ENCODE peak calls at places on chromosomes 16 and 17, in four cellular contexts. X is A549, M is dorsolateral prefrontal cortex, Q is tibial nerve. T is an unnamed sample.
A peak's percentile ranks its signal among the peaks of the same experiment; 100 is the strongest.

GRCh38 chr16:89973654-89974335 is 25.2 kb downstream of the DEF8 start:
- DNase-seq in X (no peak), M (no peak), Q (no peak), T (no peak)

GRCh38 chr17:64083571-64084085 is 46.3 kb downstream of the ERN1 start:
- DNase-seq in X (no peak), M (no peak), Q (no peak), T (no peak)

GRCh38 chr16:18803569-18804462 is 2.5 kb upstream of the ARL6IP1 start:
- DNase-seq in X (no peak), M (no peak), Q (no peak), T (no peak)

GRCh38 chr17:64320613-64321553 is 57.8 kb upstream of the TEX2 start:
- DNase-seq in X (peak; percentile 89), M (peak; percentile 71), Q (peak; percentile 25), T (peak; percentile 79)

GRCh38 chr16:5903153-5903552 is 805.6 kb upstream of the EEF2KMT start:
- DNase-seq in X (no peak), M (no peak), Q (no peak), T (no peak)

GRCh38 chr17:63774141-63774981 is at the start of gene DDX42:
- DNase-seq in X (peak; percentile 77), M (peak; percentile 85), Q (peak; percentile 76), T (peak; percentile 91)

GRCh38 chr16:82016268-82016667 is 5.0 kb upstream of the SDR42E1 start:
- DNase-seq in X (peak; percentile 35), M (no peak), Q (no peak), T (no peak)

GRCh38 chr16:84647830-84648594 is at the start of gene KLHL36:
- DNase-seq in X (peak; percentile 46), M (peak; percentile 66), Q (peak; percentile 30), T (peak; percentile 46)

GRCh38 chr16:80459331-80459777 is 81.4 kb upstream of the DYNLRB2 start:
- DNase-seq in X (no peak), M (no peak), Q (peak; percentile 18), T (no peak)

GRCh38 chr16:57304169-57305061 is 19.9 kb upstream of the PLLP start:
- DNase-seq in X (peak; percentile 90), M (no peak), Q (no peak), T (peak; percentile 76)

GRCh38 chr17:68600123-68600880 is 865 bp downstream of the FAM20A start:
- DNase-seq in X (peak; percentile 28), M (no peak), Q (no peak), T (peak; percentile 56)

GRCh38 chr16:81445143-81445922 is 725 bp downstream of the CMIP start:
- DNase-seq in X (no peak), M (peak; percentile 39), Q (no peak), T (no peak)

GRCh38 chr17:48457080-48457836 is 27.2 kb upstream of the SKAP1 start:
- DNase-seq in X (peak; percentile 75), M (no peak), Q (no peak), T (peak; percentile 61)

GRCh38 chr17:16969931-16970906 is 1.7 kb downstream of the TNFRSF13B start:
- DNase-seq in X (no peak), M (no peak), Q (no peak), T (no peak)

GRCh38 chr16:89711601-89712475 is 8.9 kb downstream of the VPS9D1 start:
- DNase-seq in X (peak; percentile 81), M (no peak), Q (no peak), T (peak; percentile 46)

GRCh38 chr17:7837375-7838290 is 3.6 kb downstream of the KDM6B start:
- DNase-seq in X (no peak), M (no peak), Q (no peak), T (no peak)

GRCh38 chr16:89346869-89347268 is 129.4 kb downstream of the ZNF778 start:
- DNase-seq in X (no peak), M (no peak), Q (no peak), T (no peak)

GRCh38 chr17:19242926-19243325 is 5.8 kb downstream of the EPN2 start:
- DNase-seq in X (no peak), M (no peak), Q (no peak), T (no peak)
- H3K4me3 ChIP-seq in X (no peak overlapping the region), M (no peak overlapping the region), Q (no peak overlapping the region), T (no peak overlapping the region)

GRCh38 chr16:2675021-2675420 is 7.3 kb upstream of the KCTD5 start:
- DNase-seq in X (no peak), M (no peak), Q (no peak), T (no peak)

GRCh38 chr16:2671741-2672140 is 10.6 kb upstream of the KCTD5 start:
- DNase-seq in X (no peak), M (no peak), Q (no peak), T (no peak)

GRCh38 chr16:2675714-2676113 is 6.6 kb upstream of the KCTD5 start:
- DNase-seq in X (no peak), M (no peak), Q (no peak), T (no peak)

GRCh38 chr16:2673066-2673999 is 9.0 kb upstream of the KCTD5 start:
- DNase-seq in X (peak; percentile 96), M (peak; percentile 96), Q (peak; percentile 89), T (peak; percentile 95)
- TF ChIP-seq CTCF in X (no peak), M (no peak), Q (no peak), T (no peak)

DNA sequence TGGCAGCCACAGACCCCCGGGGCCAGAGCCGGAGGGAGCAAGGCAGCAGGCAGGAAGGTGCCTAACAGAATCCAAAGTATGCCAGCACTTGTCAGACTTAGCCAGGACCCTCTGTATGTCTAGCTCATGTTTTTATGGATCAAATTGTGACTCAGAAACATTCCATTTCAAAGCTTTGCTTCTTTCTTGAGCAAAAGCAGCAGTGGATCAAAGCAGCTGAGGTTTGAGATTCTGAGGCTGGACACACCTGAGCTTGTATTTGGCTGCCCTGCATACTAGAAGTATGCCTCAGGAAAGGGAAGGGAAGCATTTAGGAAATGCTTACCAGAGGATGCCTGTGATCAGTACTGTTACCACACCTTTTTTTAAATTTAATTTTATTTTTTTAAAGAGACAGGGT is 5.7 kb upstream of the MYO1C start:
- DNase-seq in X (no peak), M (no peak), Q (no peak), T (no peak)
- H3K27ac ChIP-seq in X (no peak overlapping the region), M (no peak overlapping the region), Q (no peak overlapping the region), T (no peak overlapping the region)

GRCh38 chr16:11748404-11749254 is 6.0 kb upstream of the TXNDC11 start:
- DNase-seq in X (no peak), M (no peak), Q (no peak), T (no peak)
- H3K4me3 ChIP-seq in X (no peak overlapping the region), M (no peak overlapping the region), Q (no peak overlapping the region), T (no peak overlapping the region)

DNA sequence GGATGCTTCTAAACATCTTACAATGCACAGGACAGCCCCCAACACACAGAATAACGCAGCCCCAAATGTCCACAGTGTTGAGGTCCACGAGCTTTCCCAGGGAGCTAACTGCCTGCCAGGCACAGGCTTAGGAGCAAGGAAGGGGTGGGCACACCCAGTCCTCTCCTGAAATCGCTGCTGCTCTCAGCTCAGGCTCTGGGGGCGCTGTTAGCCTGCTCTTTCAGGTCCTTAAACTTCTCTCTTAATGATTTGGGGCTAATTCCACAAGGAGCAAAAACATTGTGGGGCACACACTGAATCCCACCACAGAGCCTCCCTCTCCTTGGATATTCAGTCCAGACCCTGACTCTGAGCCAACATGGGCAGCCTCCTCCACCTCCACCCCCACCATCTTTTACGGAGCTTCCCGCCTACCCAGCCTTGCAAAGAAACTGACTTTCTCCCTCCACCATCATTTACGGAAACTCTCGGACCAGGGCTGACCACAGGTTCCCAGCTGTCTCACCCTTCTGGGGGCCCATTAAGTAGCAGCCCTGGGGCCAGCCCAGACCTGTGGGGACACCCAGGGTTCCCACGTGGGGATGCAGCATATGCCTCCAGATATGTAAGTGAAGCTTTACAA is 1.1 kb downstream of the CD300H start:
- DNase-seq in X (peak; percentile 66), M (peak; percentile 55), Q (no peak), T (no peak)
- TF ChIP-seq CTCF in X (peak; percentile 68), M (peak; percentile 53), Q (no peak), T (peak; percentile 25)

GRCh38 chr17:58388302-58389190 is 28.8 kb downstream of the RNF43 start:
- DNase-seq in X (no peak), M (no peak), Q (no peak), T (no peak)
- H3K27ac ChIP-seq in X (peak overlapping the region; percentile 74), M (no peak overlapping the region), Q (no peak overlapping the region), T (no peak overlapping the region)

DNA sequence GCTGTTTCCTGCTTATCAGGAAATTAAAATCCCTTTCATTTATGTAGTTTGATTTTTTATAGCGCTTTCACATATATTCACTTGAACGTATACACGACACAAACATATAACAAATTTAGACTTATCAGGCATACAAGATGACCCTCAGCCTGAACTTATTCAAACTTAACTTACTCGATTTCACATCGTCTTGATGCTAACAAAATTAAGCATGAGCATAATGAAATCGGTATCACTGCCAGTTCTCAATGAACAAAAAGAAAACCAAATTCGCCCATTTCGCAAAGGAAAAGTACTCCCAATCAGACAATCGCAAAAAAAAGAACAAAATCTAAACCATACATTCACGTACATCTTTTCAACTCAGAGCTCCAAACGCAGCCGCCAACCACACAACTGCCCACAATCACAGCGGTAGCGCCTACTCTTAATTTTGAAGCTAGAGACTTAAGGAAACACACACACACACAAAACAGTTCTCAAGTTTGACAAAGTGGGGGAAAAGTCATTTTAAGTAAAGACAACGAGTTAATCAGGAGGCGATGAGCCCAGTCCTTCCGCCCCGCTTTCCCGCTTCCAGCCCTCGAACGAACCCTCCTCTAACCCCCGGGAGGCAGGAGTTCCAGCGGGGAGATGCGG is 1.0 kb downstream of the GJC1 start:
- DNase-seq in X (peak; percentile 38), M (no peak), Q (no peak), T (no peak)
- H3K4me3 ChIP-seq in X (peak overlapping the region; percentile 87), M (peak overlapping the region; percentile 42), Q (peak overlapping the region; percentile 54), T (peak overlapping the region; percentile 63)